ENCODE peak calls at places on chromosomes 13 and 19, in five cellular contexts. V is stimulated activated CD4-positive, alpha-beta T cell treated with anti-CD3 and anti-CD28 coated beads, Interleukin-4, amount 100 ng/mL, for 24 hours; S is D341Med; C is AG04450; A is breast epithelium. B is an unnamed sample.

GRCh38 chr19:17296278-17296677 is 6.9 kb downstream of the ABHD8 start:
- DNase-seq in V (no peak), S (no peak), C (no peak), A (no peak), B (no peak)

GRCh38 chr13:58960909-58961308 is 1202.8 kb downstream of the DIAPH3 start:
- DNase-seq in V (no peak), S (no peak), C (no peak), A (no peak), B (no peak)

GRCh38 chr13:112990783-112991182 is 21.8 kb downstream of the MCF2L start:
- DNase-seq in V (no peak), S (no peak), C (no peak), A (peak; percentile 73), B (peak; percentile 57)

GRCh38 chr19:42282036-42282762 is 13.1 kb downstream of the CIC start:
- DNase-seq in V (no peak), S (no peak), C (no peak), A (no peak), B (no peak)

GRCh38 chr13:42355118-42355840 is 83.3 kb downstream of the AKAP11 start:
- DNase-seq in V (peak; percentile 72), S (no peak), C (no peak), A (no peak), B (no peak)

GRCh38 chr13:29947839-29948238 is 97.4 kb upstream of the UBL3 start:
- DNase-seq in V (no peak), S (no peak), C (no peak), A (no peak), B (no peak)

GRCh38 chr13:98541211-98541610 is 35.7 kb downstream of the STK24 start:
- DNase-seq in V (no peak), S (no peak), C (no peak), A (no peak), B (no peak)

GRCh38 chr19:29663861-29664752 is 1.2 kb upstream of the PLEKHF1 start:
- DNase-seq in V (no peak), S (no peak), C (no peak), A (peak; percentile 86), B (no peak)

GRCh38 chr19:5109560-5109959 is 140.6 kb downstream of the KDM4B start:
- DNase-seq in V (no peak), S (peak; percentile 71), C (no peak), A (no peak), B (peak; percentile 55)

GRCh38 chr19:39590265-39590664 is 12.1 kb upstream of the LGALS13 start:
- DNase-seq in V (no peak), S (no peak), C (no peak), A (no peak), B (no peak)

GRCh38 chr13:27601208-27601607 is 19.1 kb downstream of the LNX2 start:
- DNase-seq in V (no peak), S (no peak), C (no peak), A (no peak), B (no peak)

GRCh38 chr13:31556376-31556775 is 182.9 kb upstream of the RXFP2 start:
- DNase-seq in V (no peak), S (no peak), C (no peak), A (no peak), B (no peak)

GRCh38 chr13:80214521-80214941 is 126.4 kb downstream of the SPRY2 start:
- DNase-seq in V (no peak), S (no peak), C (peak; percentile 6), A (no peak), B (no peak)